ENCODE peak calls at places on chromosomes 6 and 20, in eight cellular contexts. Y is H1, C is A549, G is HCT116, V is endothelial cell of umbilical vein, O is K562, J is HepG2, K is GM12878. F is an unnamed sample.

GRCh38 chr6:137766596-137767370 is 100.3 kb upstream of the TNFAIP3 start:
- DNase-seq in J (no peak), O (no peak), C (no peak), G (no peak), V (no peak), Y (no peak), K (no peak), F (no peak)

GRCh38 chr20:44153636-44154043 is 33.3 kb downstream of the JPH2 start:
- DNase-seq in C (no peak), G (no peak), Y (no peak), K (no peak), J (no peak), O (no peak), V (no peak), F (no peak)

GRCh38 chr20:61899971-61900370 is 165.7 kb downstream of the TAF4 start:
- DNase-seq in J (no peak), G (no peak), V (no peak), O (no peak), C (no peak), Y (no peak), K (no peak), F (no peak)

GRCh38 chr6:116265081-116265829 is 11.4 kb upstream of the TSPYL4 start:
- DNase-seq in G (no peak), J (no peak), V (no peak), Y (no peak), C (no peak), O (no peak), K (no peak), F (no peak)

GRCh38 chr6:136014454-136015421 is 163.2 kb downstream of the PDE7B start:
- DNase-seq in G (no peak), V (no peak), O (no peak), J (no peak), C (peak), K (no peak), Y (no peak), F (peak)

GRCh38 chr6:72950114-72950860 is 275.0 kb downstream of the KHDC1L start:
- DNase-seq in K (no peak), O (no peak), V (peak), Y (no peak), G (peak), C (peak), J (peak), F (no peak)

GRCh38 chr20:45826381-45827019 is 612 bp downstream of the TNNC2 start:
- DNase-seq in Y (no peak), O (peak), K (no peak), J (no peak), V (no peak), G (no peak), C (no peak), F (no peak)

GRCh38 chr6:70241991-70242420 is 60.9 kb downstream of the COL9A1 start:
- DNase-seq in O (peak), C (no peak), V (no peak), J (peak), K (no peak), Y (no peak), G (no peak), F (no peak)

GRCh38 chr6:111185954-111186353 is 98.7 kb downstream of the SLC16A10 start:
- DNase-seq in G (no peak), C (no peak), O (no peak), J (no peak), K (no peak), Y (no peak), V (no peak), F (no peak)

GRCh38 chr20:47146703-47147102 is 209.8 kb downstream of the ZMYND8 start:
- DNase-seq in J (peak), V (no peak), O (no peak), G (no peak), C (no peak), Y (no peak), K (no peak), F (no peak)

GRCh38 chr6:125957845-125958244 is 1.3 kb downstream of the HINT3 start:
- DNase-seq in Y (no peak), O (no peak), V (peak), C (no peak), K (no peak), J (peak), G (no peak), F (peak)

GRCh38 chr6:17714879-17715860 is 8.4 kb upstream of the NUP153 start:
- DNase-seq in V (peak), G (peak), O (peak), K (no peak), C (peak), J (no peak), Y (no peak), F (peak)

GRCh38 chr6:3442444-3443220 is 14.2 kb downstream of the SLC22A23 start:
- DNase-seq in C (no peak), Y (no peak), G (no peak), V (no peak), K (no peak), J (no peak), O (peak), F (no peak)

GRCh38 chr20:24777746-24778145 is 171.3 kb upstream of the CST7 start:
- DNase-seq in G (no peak), C (no peak), K (no peak), J (no peak), V (no peak), Y (no peak), O (no peak), F (no peak)

GRCh38 chr20:8220716-8221115 is 88.7 kb downstream of the PLCB1 start:
- DNase-seq in O (no peak), K (no peak), V (no peak), G (no peak), J (no peak), C (no peak), Y (no peak), F (no peak)

GRCh38 chr6:80382796-80383195 is 276.3 kb downstream of the BCKDHB start:
- DNase-seq in C (no peak), K (no peak), V (peak), Y (no peak), G (no peak), O (no peak), J (no peak), F (no peak)

GRCh38 chr6:26521485-26522391 is 16.4 kb upstream of the HMGN4 start:
- DNase-seq in C (peak), K (no peak), J (no peak), V (peak), O (peak), Y (peak), G (no peak), F (peak)
- TF ChIP-seq POLR2A in C (peak), K (peak), J (no peak), V (no peak), O (peak), Y (peak), G (no peak), F (no peak)

DNA sequence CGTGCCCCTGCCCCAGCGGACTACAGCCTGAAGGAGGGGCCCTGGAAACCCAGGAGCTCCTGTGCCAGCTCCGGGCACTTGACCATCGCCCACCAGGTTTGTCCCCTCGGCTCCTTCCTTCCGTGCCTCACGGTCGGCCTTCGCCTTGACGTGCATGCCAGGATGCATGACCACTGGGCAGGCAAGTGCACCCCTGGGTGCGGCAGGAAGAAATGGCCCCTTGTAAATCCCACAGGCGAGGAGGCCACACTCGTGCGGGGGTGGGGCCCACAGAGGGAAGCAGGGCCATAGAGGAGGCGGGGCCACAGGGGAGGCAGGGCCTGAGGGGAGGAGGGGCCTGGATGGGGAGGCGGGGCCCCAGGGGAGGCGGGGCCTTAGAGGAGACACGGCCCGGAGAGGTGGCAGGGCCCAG is 81.7 kb downstream of the YTHDF1 start:
- DNase-seq in V (no peak), G (no peak), J (no peak), K (no peak), C (no peak), O (peak), Y (no peak), F (no peak)
- TF ChIP-seq MAX in V (no peak), G (no peak), J (no peak), K (no peak), C (no peak), O (no peak), Y (no peak), F (no peak)

GRCh38 chr20:17661121-17661744 is 20.8 kb downstream of the RRBP1 start:
- DNase-seq in J (peak), G (no peak), V (no peak), O (no peak), C (no peak), Y (no peak), K (no peak), F (no peak)

GRCh38 chr20:17664025-17664638 is 17.9 kb downstream of the RRBP1 start:
- DNase-seq in C (no peak), G (no peak), Y (no peak), O (no peak), J (no peak), V (no peak), K (no peak), F (peak)

GRCh38 chr20:17662333-17663039 is 19.6 kb downstream of the RRBP1 start:
- DNase-seq in K (no peak), Y (no peak), O (no peak), C (no peak), V (no peak), J (no peak), G (no peak), F (peak)

GRCh38 chr20:17663040-17663399 is 19.0 kb downstream of the RRBP1 start:
- DNase-seq in V (no peak), C (no peak), G (no peak), Y (no peak), O (no peak), K (no peak), J (no peak), F (no peak)

DNA sequence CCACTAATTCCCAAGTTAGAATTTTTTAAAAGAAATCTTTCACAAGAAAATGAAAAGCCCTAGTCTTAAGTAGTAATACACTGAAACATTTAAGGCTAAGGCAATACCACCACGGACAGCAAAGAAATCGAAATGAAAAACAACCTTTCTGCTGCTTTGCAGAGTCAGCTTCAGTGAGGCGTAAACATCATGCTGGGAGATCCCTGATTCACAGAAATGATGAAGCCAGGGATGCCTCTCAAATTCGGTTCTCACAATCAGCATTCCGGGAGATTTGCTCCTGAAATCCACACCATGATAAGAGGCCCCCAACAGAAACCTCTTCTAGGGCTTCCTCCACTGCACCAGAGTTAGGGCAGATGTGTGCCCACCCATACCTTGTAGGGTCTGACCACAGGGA is 18.6 kb downstream of the RRBP1 start:
- DNase-seq in K (no peak), V (no peak), J (no peak), C (no peak), O (no peak), G (no peak), Y (no peak), F (no peak)
- TF ChIP-seq POLR2A in K (no peak), V (no peak), J (no peak), C (no peak), O (no peak), G (no peak), Y (no peak), F (no peak)

DNA sequence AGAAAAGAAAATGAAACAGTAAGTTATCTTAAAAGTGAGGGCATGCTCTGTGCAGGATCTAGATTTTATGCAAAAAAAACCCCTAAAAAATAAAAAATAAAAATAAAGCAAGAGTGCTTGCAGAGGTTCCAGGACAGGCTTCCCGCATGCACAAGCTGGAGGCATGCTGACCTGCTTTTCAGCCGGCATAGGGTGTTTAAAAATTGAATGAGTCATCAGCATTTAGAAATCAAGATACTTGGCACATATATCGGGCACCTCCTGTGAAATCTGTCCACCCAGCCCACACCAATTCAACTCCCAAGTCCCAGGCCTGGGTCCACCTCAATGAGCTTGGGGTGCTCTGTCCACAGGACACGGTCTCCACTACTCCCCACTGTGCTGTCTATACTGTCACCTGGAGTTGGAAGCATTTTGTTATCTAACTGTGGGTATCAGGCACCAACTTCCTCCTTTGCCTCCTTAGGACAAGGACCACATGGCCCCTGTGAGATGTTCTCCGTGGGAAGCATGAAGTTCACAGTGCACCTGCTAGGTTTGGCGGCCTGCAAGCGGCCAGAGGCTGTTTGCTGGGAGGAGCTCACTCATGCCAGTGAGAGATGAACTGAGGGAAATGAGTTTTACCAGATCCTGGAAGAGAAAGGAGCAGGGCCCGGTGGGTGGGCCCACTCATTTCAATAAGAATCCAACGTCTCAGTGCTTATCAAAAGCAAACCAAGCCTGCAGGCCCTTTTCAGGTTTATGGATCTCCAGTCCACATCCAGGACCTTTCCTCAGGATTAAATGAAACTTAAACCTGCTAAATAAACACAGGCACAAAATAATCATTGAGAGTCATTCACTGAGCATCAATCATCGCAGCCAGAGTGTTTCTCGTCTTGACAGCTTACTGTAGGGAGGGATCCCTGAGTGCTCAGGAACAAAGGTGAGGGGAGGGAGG is 121.1 kb downstream of the FOXA2 start:
- DNase-seq in G (no peak), J (no peak), V (no peak), K (no peak), C (no peak), O (no peak), Y (no peak), F (peak)
- TF ChIP-seq MAX in G (no peak), J (no peak), V (no peak), K (no peak), C (peak), O (no peak), Y (no peak), F (no peak)

DNA sequence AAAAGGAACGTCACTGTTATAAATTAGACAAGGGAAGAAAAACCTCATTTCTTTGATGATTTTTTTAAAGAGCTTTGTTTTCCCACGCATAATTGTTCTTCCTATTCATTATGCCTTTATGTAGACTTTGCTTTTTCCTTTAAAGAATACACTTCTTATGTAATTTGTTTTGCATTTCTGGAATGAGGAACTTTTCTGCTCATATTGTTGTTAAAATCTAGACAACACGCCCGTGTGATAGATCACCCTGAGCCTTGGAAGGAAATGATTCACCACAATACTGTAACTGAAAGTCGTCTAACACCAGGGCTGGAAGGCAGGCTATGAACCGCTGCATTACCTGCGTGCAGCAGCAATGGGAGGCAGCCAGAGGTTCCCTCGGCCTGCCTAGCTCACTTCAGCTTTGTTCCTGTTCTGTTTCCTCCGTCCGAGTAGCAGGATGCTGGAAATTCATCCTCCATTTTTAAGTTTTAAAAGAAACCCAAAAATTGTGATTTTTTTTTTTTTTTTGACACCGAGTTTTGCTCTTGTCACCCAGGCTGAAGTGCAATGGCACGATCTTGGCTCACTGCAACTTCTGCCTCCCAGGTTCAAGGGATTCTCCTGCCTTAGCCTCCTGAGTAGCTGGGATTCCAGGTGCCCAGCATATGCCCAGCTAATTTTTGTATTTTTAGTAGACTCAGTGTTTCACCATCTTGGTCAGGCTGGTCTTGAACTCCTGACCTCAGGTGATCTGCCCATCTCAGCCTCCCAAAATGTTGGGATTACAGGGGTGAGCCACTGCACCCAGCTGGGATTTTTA is 49.6 kb upstream of the ZNF217 start:
- DNase-seq in O (peak), G (peak), K (peak), V (peak), C (peak), Y (no peak), J (no peak), F (peak)
- TF ChIP-seq POLR2A in O (no peak), G (no peak), K (peak), V (no peak), C (no peak), Y (no peak), J (peak), F (peak)